ENCODE peak calls at places on chromosomes 4 and X, in seven cellular contexts. H is suprapubic skin; T is CD8-positive, alpha-beta T cell; G is bronchial epithelial cell; O is MG63; Y is adrenal gland; A is A673. R is an unnamed sample.
A peak's percentile ranks its signal among the peaks of the same experiment; 100 is the strongest.

GRCh38 chr4:153222790-153223417 is 18.7 kb downstream of the TRIM2 start:
- DNase-seq in H (peak; percentile 80), T (no peak), G (no peak), O (peak; percentile 70), Y (peak; percentile 67), A (peak; percentile 46), R (no peak)

GRCh38 chr4:113256946-113257345 is 207.5 kb downstream of the ANK2 start:
- DNase-seq in H (no peak), T (no peak), G (peak; percentile 38), O (no peak), Y (no peak), A (peak; percentile 14), R (no peak)

GRCh38 chrX:136468391-136469103 is 19.2 kb upstream of the BRS3 start:
- DNase-seq in H (no peak), T (no peak), G (no peak), O (no peak), Y (no peak), A (no peak), R (no peak)

GRCh38 chr4:2891294-2891693 is 47.6 kb downstream of the ADD1 start:
- DNase-seq in H (no peak), T (no peak), G (peak; percentile 49), O (no peak), Y (no peak), A (no peak), R (peak; percentile 26)

GRCh38 chrX:73855546-73855945 is 292.5 kb downstream of the CHIC1 start:
- DNase-seq in H (no peak), T (peak; percentile 41), G (peak; percentile 42), O (peak; percentile 16), Y (peak; percentile 78), A (peak; percentile 81), R (peak; percentile 26)

GRCh38 chr4:136927172-136927571 is 605.1 kb downstream of the PCDH18 start:
- DNase-seq in H (no peak), T (no peak), G (peak; percentile 61), O (peak; percentile 34), Y (no peak), A (no peak), R (peak; percentile 91)

GRCh38 chr4:2743518-2744445 is 12.4 kb downstream of the TNIP2 start:
- DNase-seq in H (no peak), T (no peak), G (no peak), O (no peak), Y (no peak), A (no peak), R (no peak)

GRCh38 chr4:130851932-130852331 is 1756.0 kb downstream of the C4orf33 start:
- DNase-seq in H (no peak), T (no peak), G (no peak), O (no peak), Y (no peak), A (no peak), R (no peak)

GRCh38 chrX:47179221-47179927 is 14.3 kb upstream of the UBA1 start:
- DNase-seq in H (no peak), T (no peak), G (peak; percentile 30), O (peak; percentile 64), Y (peak; percentile 84), A (no peak), R (no peak)

GRCh38 chrX:68998716-68999115 is 166.5 kb downstream of the PJA1 start:
- DNase-seq in H (no peak), T (no peak), G (peak; percentile 68), O (no peak), Y (no peak), A (no peak), R (no peak)

GRCh38 chrX:155995476-155995875 is 2.0 kb upstream of the IL9R start:
- DNase-seq in H (no peak), T (no peak), G (no peak), O (no peak), Y (no peak), A (no peak), R (no peak)

GRCh38 chr4:166585491-166585890 is 648.8 kb downstream of the SPOCK3 start:
- DNase-seq in H (no peak), T (no peak), G (no peak), O (no peak), Y (no peak), A (no peak), R (no peak)

GRCh38 chrX:54357414-54358377 is at the start of gene WNK3:
- DNase-seq in H (peak; percentile 75), T (peak; percentile 1), G (peak; percentile 39), O (peak; percentile 36), Y (peak; percentile 83), A (peak; percentile 92), R (peak; percentile 19)

GRCh38 chr4:151646322-151646721 is 114.5 kb downstream of the GATB start:
- DNase-seq in H (no peak), T (no peak), G (no peak), O (no peak), Y (no peak), A (no peak), R (no peak)

GRCh38 chr4:146439999-146440398 is 81.7 kb downstream of the SLC10A7 start:
- DNase-seq in H (no peak), T (no peak), G (no peak), O (no peak), Y (no peak), A (no peak), R (no peak)

GRCh38 chrX:12974217-12974796 is 603 bp upstream of the TMSB4X start:
- DNase-seq in H (peak; percentile 88), T (no peak), G (peak; percentile 59), O (peak; percentile 67), Y (no peak), A (peak; percentile 28), R (no peak)

DNA sequence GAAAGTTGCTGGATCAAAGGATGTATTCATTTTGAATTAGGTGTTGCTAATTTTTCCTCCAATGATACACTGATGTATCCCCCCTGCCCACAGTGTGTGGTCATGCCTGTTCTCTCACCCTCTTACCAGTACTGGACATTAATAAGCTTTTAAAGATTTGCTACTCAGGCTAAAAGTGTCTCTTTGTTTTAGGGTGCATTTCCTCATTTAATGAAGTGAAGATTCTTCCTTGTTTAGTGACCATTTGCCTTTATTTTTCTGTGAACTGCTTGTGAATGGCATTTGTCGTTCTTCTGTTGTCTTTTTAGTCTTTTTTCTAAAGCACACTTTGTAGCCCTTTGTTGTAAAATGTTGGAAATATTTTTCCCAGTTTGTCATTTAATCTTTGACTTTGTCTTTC is 5.0 kb downstream of the MSMO1 start:
- DNase-seq in H (no peak), T (no peak), G (no peak), O (no peak), Y (no peak), A (no peak), R (no peak)
- H3K4me3 ChIP-seq in H (no peak overlapping the region), T (no peak overlapping the region), G (no peak overlapping the region), O (no peak overlapping the region), Y (no peak overlapping the region), A (peak overlapping the region; percentile 71), R (no peak overlapping the region)

GRCh38 chr4:175772170-175772685 is 39.8 kb downstream of the GPM6A start:
- DNase-seq in H (no peak), T (no peak), G (no peak), O (no peak), Y (no peak), A (no peak), R (no peak)
- H3K4me3 ChIP-seq in H (no peak overlapping the region), T (no peak overlapping the region), G (no peak overlapping the region), O (no peak overlapping the region), Y (no peak overlapping the region), A (no peak overlapping the region), R (no peak overlapping the region)

DNA sequence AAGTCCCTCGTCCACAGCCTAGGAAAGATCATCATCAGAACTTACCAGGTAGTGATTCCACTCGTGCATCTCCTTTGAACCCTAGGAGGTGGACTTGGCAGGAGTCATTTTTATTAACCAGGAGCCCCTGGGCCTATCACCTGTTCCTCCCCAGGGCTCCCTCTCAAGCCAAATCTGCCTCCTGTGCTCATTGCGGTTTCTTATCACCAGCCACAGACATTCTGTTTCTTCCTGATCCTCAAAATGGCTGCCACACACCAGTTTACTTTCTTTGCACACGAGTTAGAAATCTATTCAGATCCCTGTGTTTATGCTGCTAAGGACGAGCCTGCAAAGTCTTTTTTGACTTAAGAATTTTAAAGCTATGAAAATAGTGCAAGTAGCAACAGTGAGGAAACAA is 354.5 kb upstream of the BOD1L1 start:
- DNase-seq in H (no peak), T (no peak), G (no peak), O (no peak), Y (no peak), A (no peak), R (no peak)
- H3K4me3 ChIP-seq in H (no peak overlapping the region), T (no peak overlapping the region), G (no peak overlapping the region), O (no peak overlapping the region), Y (no peak overlapping the region), A (no peak overlapping the region), R (no peak overlapping the region)

DNA sequence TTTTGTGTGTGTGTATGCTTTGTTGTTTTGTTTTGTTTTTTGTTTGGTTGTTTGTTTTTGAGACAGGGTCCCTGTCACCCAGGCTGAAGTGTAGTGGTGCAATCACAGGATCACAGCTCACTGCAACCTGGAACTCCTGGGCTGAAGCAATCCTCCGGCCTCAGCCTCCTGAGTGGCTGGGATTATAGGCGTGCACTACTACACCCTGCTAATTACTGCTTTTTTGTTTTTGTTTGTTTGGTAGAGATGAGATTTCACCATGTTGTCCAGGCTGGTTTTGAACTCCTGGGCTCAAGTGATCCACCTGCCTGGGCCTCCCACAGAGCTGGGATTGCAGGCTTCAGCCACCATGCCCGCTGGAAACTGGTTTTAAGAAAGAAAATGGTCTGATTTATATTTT is 44.7 kb upstream of the ARHGAP24 start:
- DNase-seq in H (no peak), T (no peak), G (no peak), O (no peak), Y (no peak), A (no peak), R (no peak)
- H3K4me3 ChIP-seq in H (no peak overlapping the region), T (no peak overlapping the region), G (no peak overlapping the region), O (no peak overlapping the region), Y (no peak overlapping the region), A (no peak overlapping the region), R (no peak overlapping the region)

R was measured in kidney epithelial cell.